ENCODE peak calls at places on chromosomes 1 and 21, in five cellular contexts. E, S, D, F and C are unnamed samples.

GRCh38 chr1:14635421-14635820 is 36.9 kb downstream of the KAZN start:
- DNase-seq in E (no peak), S (no peak), D (no peak), F (no peak), C (no peak)

GRCh38 chr1:229884765-229885164 is 182.3 kb upstream of the GALNT2 start:
- DNase-seq in E (no peak), S (no peak), D (no peak), F (no peak), C (no peak)

GRCh38 chr1:77222496-77222895 is 3.3 kb upstream of the PIGK start:
- DNase-seq in E (no peak), S (no peak), D (no peak), F (no peak), C (no peak)

GRCh38 chr1:228488107-228488817 is 1.1 kb downstream of the RNF187 start:
- DNase-seq in E (no peak), S (no peak), D (no peak), F (no peak), C (no peak)

GRCh38 chr1:176789571-176790090 is 326.7 kb downstream of the PAPPA2 start:
- DNase-seq in E (no peak), S (no peak), D (no peak), F (no peak), C (peak)

GRCh38 chr1:70818391-70818790 is 229.2 kb downstream of the PTGER3 start:
- DNase-seq in E (no peak), S (no peak), D (no peak), F (peak), C (no peak)

GRCh38 chr1:92444351-92444750 is 42.4 kb downstream of the GFI1 start:
- DNase-seq in E (no peak), S (peak), D (no peak), F (peak), C (no peak)

GRCh38 chr1:163528710-163529348 is 207.1 kb downstream of the NUF2 start:
- DNase-seq in E (peak), S (peak), D (peak), F (peak), C (peak)

GRCh38 chr1:223853275-223853674 is 7.5 kb upstream of the TP53BP2 start:
- DNase-seq in E (no peak), S (no peak), D (no peak), F (no peak), C (no peak)

GRCh38 chr1:207813513-207813881 is 61.6 kb downstream of the CD46 start:
- DNase-seq in E (no peak), S (no peak), D (no peak), F (no peak), C (no peak)

GRCh38 chr1:161071886-161072371 is 2.2 kb upstream of the ARHGAP30 start:
- DNase-seq in E (peak), S (peak), D (peak), F (peak), C (peak)
- TF ChIP-seq CTCF in E (peak), S (peak), D (no peak), F (peak), C (peak)

GRCh38 chr1:171983584-171983983 is 142.3 kb downstream of the DNM3 start:
- DNase-seq in E (no peak), S (peak), D (no peak), F (peak), C (peak)
- H3K4me3 ChIP-seq in E (no peak), S (no peak), D (no peak), F (no peak), C (no peak)

GRCh38 chr1:153190373-153190772 is 12.9 kb upstream of the LELP1 start:
- DNase-seq in E (peak), S (no peak), D (no peak), F (no peak), C (no peak)
- TF ChIP-seq CTCF in E (peak), S (no peak), D (no peak), F (no peak), C (peak)

DNA sequence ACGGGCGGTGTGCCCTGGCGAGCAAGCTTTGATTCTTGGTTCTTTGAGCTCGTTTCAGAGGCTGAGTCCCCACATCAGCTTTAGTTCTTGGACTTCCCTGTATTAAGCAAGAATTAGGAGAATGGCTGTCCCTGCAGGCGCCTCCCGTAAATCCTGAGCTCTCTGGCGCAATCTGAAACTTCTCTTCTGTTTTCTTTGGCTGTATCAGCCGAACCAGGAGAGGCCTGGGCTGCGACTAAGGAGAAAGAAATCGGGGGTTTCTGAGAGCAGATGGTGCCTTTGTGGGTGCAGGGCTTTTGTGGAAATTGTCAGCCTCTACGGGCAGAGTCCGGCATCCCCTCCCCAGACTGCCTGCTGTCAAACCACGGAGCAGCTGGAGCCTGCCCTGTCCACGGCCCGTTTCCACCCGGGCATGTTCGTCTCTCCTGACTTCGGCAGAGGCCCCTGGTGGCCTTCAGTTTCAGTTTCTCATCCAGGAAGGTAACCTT is 17.9 kb downstream of the CSTB start:
- DNase-seq in E (peak), S (peak), D (no peak), F (peak), C (no peak)
- H3K4me3 ChIP-seq in E (peak), S (no peak), D (no peak), F (peak), C (peak)

GRCh38 chr1:156465747-156466365 is 34.7 kb downstream of the MEF2D start:
- DNase-seq in E (peak), S (peak), D (no peak), F (peak), C (no peak)
- TF ChIP-seq CTCF in E (peak), S (no peak), D (no peak), F (peak), C (peak)